ENCODE peak calls at places on chromosomes 13 and 19, in five cellular contexts. One of them, this sample, is unnamed.

GRCh38 chr13:98265669-98266551 is 88.8 kb upstream of the RNF113B start:
- DNase-seq in cardiac muscle cell: no peak
- DNase-seq in pancreas: peak; percentile 66
- DNase-seq in PC-3: no peak
- DNase-seq in IMR-90: peak; percentile 64
- DNase-seq in this sample: no peak

GRCh38 chr19:15296841-15297415 is 35.4 kb downstream of the BRD4 start:
- DNase-seq in pancreas: no peak
- DNase-seq in PC-3: peak; percentile 63
- DNase-seq in IMR-90: no peak
- DNase-seq in cardiac muscle cell: no peak
- DNase-seq in this sample: no peak

GRCh38 chr19:14091086-14091884 is 734 bp upstream of the SAMD1 start:
- DNase-seq in cardiac muscle cell: no peak
- DNase-seq in IMR-90: peak; percentile 64
- DNase-seq in pancreas: peak; percentile 88
- DNase-seq in PC-3: peak; percentile 64
- DNase-seq in this sample: peak; percentile 80

GRCh38 chr13:77584111-77584510 is 48.6 kb downstream of the SCEL start:
- DNase-seq in PC-3: no peak
- DNase-seq in cardiac muscle cell: no peak
- DNase-seq in IMR-90: no peak
- DNase-seq in pancreas: no peak
- DNase-seq in this sample: peak; percentile 94

GRCh38 chr13:40433577-40433976 is 232.9 kb downstream of the FOXO1 start:
- DNase-seq in cardiac muscle cell: no peak
- DNase-seq in PC-3: no peak
- DNase-seq in IMR-90: no peak
- DNase-seq in pancreas: no peak
- DNase-seq in this sample: no peak

GRCh38 chr19:10885241-10886169 is 14.2 kb downstream of the CARM1 start:
- DNase-seq in cardiac muscle cell: no peak
- DNase-seq in pancreas: no peak
- DNase-seq in IMR-90: no peak
- DNase-seq in PC-3: no peak
- DNase-seq in this sample: peak; percentile 63

GRCh38 chr13:19267746-19268145 is 86.1 kb upstream of the TUBA3C start:
- DNase-seq in cardiac muscle cell: no peak
- DNase-seq in pancreas: no peak
- DNase-seq in IMR-90: no peak
- DNase-seq in PC-3: no peak
- DNase-seq in this sample: peak; percentile 89

GRCh38 chr19:6983448-6983847 is 37.8 kb downstream of the MBD3L2B start:
- DNase-seq in pancreas: no peak
- DNase-seq in cardiac muscle cell: no peak
- DNase-seq in IMR-90: no peak
- DNase-seq in PC-3: peak; percentile 25
- DNase-seq in this sample: no peak

DNA sequence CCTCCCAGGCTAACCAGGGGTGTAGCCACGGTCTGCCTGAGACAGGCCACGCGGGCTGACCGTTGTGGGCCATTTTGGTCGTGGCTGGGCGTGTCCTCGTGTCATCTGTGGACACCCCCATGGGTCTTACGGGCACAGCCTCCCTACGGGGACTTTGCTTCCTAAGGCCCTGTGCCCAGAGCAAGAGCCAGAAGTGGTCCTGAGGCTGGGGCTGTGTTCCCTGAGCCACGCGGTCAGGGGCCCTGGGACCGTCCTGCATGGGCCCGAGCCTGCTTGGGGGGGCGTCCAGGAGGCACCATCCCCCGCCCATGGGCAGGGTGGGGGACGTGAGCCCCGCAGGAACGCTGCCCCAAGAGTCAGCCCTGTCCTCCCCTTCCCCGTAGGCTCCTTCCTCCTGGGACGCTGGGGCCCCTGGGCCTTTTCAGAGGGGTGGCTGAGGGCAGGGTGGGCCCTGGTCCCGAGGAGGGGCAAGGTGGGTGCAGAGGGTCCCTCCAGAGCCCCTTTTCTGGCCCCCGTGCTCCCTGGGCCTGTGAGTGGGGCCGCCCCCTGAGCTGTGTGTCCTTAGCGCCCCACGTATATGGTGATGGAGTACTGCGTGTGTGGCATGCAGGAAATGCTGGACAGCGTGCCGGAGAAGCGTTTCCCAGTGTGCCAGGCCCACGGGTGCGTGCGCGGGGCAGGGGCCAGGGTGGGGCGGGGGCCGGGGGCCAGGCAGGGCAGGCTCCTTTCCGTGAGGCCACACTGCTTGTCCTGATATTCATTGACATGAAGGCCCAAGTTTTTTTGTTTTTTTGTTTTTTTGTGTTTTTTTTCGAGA is 13.4 kb downstream of the STK11 start:
- DNase-seq in pancreas: no peak
- DNase-seq in cardiac muscle cell: no peak
- DNase-seq in IMR-90: no peak
- DNase-seq in PC-3: no peak
- DNase-seq in this sample: no peak
- H3K4me1 ChIP-seq in pancreas: peaks cover 18% of the 10 kb centered on the region
- H3K4me1 ChIP-seq in cardiac muscle cell: peaks cover 27% of the 10 kb centered on the region
- H3K4me1 ChIP-seq in IMR-90: peaks cover 15% of the 10 kb centered on the region
- H3K4me1 ChIP-seq in PC-3: peaks cover 25% of the 10 kb centered on the region
- H3K4me1 ChIP-seq in this sample: peaks cover 15% of the 10 kb centered on the region

GRCh38 chr13:107234315-107234714 is 666.4 kb upstream of the ARGLU1 start:
- DNase-seq in cardiac muscle cell: peak; percentile 7
- DNase-seq in pancreas: no peak
- DNase-seq in PC-3: no peak
- DNase-seq in IMR-90: no peak
- DNase-seq in this sample: no peak

GRCh38 chr13:107233541-107233940 is 665.6 kb upstream of the ARGLU1 start:
- DNase-seq in pancreas: no peak
- DNase-seq in IMR-90: no peak
- DNase-seq in cardiac muscle cell: no peak
- DNase-seq in PC-3: no peak
- DNase-seq in this sample: no peak

GRCh38 chr13:107239213-107239612 is 671.3 kb upstream of the ARGLU1 start:
- DNase-seq in IMR-90: no peak
- DNase-seq in PC-3: no peak
- DNase-seq in cardiac muscle cell: no peak
- DNase-seq in pancreas: no peak
- DNase-seq in this sample: no peak

GRCh38 chr13:107242138-107242537 is 674.2 kb upstream of the ARGLU1 start:
- DNase-seq in cardiac muscle cell: no peak
- DNase-seq in PC-3: no peak
- DNase-seq in pancreas: no peak
- DNase-seq in IMR-90: no peak
- DNase-seq in this sample: no peak

GRCh38 chr13:107238262-107238661 is 670.3 kb upstream of the ARGLU1 start:
- DNase-seq in IMR-90: no peak
- DNase-seq in pancreas: no peak
- DNase-seq in cardiac muscle cell: no peak
- DNase-seq in PC-3: no peak
- DNase-seq in this sample: no peak
- TF ChIP-seq CTCF in IMR-90: no peak
- TF ChIP-seq CTCF in pancreas: no peak
- TF ChIP-seq CTCF in cardiac muscle cell: no peak
- TF ChIP-seq CTCF in PC-3: no peak
- TF ChIP-seq CTCF in this sample: no peak

GRCh38 chr13:48068036-48068435 is 26.9 kb downstream of the MED4 start:
- DNase-seq in IMR-90: no peak
- DNase-seq in cardiac muscle cell: no peak
- DNase-seq in pancreas: no peak
- DNase-seq in PC-3: no peak
- DNase-seq in this sample: no peak

GRCh38 chr13:48070942-48071341 is 24.0 kb downstream of the MED4 start:
- DNase-seq in PC-3: no peak
- DNase-seq in pancreas: no peak
- DNase-seq in IMR-90: no peak
- DNase-seq in cardiac muscle cell: no peak
- DNase-seq in this sample: no peak

GRCh38 chr13:48072304-48072703 is 22.6 kb downstream of the MED4 start:
- DNase-seq in PC-3: no peak
- DNase-seq in pancreas: no peak
- DNase-seq in cardiac muscle cell: no peak
- DNase-seq in IMR-90: no peak
- DNase-seq in this sample: peak; percentile 25

GRCh38 chr13:48068952-48069351 is 26.0 kb downstream of the MED4 start:
- DNase-seq in PC-3: no peak
- DNase-seq in IMR-90: no peak
- DNase-seq in cardiac muscle cell: no peak
- DNase-seq in pancreas: no peak
- DNase-seq in this sample: no peak

GRCh38 chr13:48069573-48069972 is 25.3 kb downstream of the MED4 start:
- DNase-seq in cardiac muscle cell: no peak
- DNase-seq in PC-3: no peak
- DNase-seq in IMR-90: no peak
- DNase-seq in pancreas: no peak
- DNase-seq in this sample: no peak
- H3K4me1 ChIP-seq in cardiac muscle cell: no peaks in the 10 kb centered on the region
- H3K4me1 ChIP-seq in PC-3: no peaks in the 10 kb centered on the region
- H3K4me1 ChIP-seq in IMR-90: no peaks in the 10 kb centered on the region
- H3K4me1 ChIP-seq in pancreas: no peaks in the 10 kb centered on the region
- H3K4me1 ChIP-seq in this sample: no peaks in the 10 kb centered on the region

GRCh38 chr13:71979616-71980015 is 112.6 kb upstream of the DACH1 start:
- DNase-seq in pancreas: no peak
- DNase-seq in IMR-90: no peak
- DNase-seq in PC-3: peak; percentile 16
- DNase-seq in cardiac muscle cell: peak; percentile 30
- DNase-seq in this sample: peak; percentile 4
- TF ChIP-seq CTCF in pancreas: no peak
- TF ChIP-seq CTCF in IMR-90: no peak
- TF ChIP-seq CTCF in PC-3: peak; percentile 48
- TF ChIP-seq CTCF in cardiac muscle cell: no peak
- TF ChIP-seq CTCF in this sample: peak; percentile 48

GRCh38 chr13:82566864-82567263 is 1315.4 kb downstream of the SLITRK1 start:
- DNase-seq in cardiac muscle cell: no peak
- DNase-seq in PC-3: no peak
- DNase-seq in pancreas: no peak
- DNase-seq in IMR-90: no peak
- DNase-seq in this sample: no peak
- H3K4me1 ChIP-seq in cardiac muscle cell: peaks cover 12% of the 10 kb centered on the region
- H3K4me1 ChIP-seq in PC-3: no peaks in the 10 kb centered on the region
- H3K4me1 ChIP-seq in pancreas: no peaks in the 10 kb centered on the region
- H3K4me1 ChIP-seq in IMR-90: no peaks in the 10 kb centered on the region
- H3K4me1 ChIP-seq in this sample: no peaks in the 10 kb centered on the region

DNA sequence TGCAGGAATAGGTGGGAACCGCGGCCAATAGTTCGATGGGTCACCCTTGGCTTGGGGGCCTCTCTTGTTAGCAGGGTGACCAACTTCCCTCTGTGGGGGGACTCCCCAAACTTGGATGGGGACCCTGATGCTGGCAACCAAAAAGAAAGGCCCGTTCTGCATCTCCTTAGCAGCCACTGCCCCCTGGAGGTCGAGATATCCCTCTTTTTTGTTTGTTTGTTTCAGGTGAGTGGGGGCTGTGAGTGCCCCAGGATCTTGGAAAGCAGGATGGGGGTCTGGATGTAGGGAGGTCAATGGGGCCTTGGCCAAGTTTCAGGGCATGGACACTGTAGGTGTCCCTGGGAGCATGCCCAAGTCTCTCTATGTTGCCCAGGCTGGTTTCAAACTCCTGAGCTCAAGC is 7.7 kb upstream of the CRTC1 start:
- DNase-seq in IMR-90: no peak
- DNase-seq in PC-3: peak; percentile 13
- DNase-seq in pancreas: no peak
- DNase-seq in cardiac muscle cell: no peak
- DNase-seq in this sample: peak; percentile 33
- TF ChIP-seq CTCF in IMR-90: peak; percentile 52
- TF ChIP-seq CTCF in PC-3: peak; percentile 70
- TF ChIP-seq CTCF in pancreas: no peak
- TF ChIP-seq CTCF in cardiac muscle cell: peak; percentile 57
- TF ChIP-seq CTCF in this sample: peak; percentile 55

DNA sequence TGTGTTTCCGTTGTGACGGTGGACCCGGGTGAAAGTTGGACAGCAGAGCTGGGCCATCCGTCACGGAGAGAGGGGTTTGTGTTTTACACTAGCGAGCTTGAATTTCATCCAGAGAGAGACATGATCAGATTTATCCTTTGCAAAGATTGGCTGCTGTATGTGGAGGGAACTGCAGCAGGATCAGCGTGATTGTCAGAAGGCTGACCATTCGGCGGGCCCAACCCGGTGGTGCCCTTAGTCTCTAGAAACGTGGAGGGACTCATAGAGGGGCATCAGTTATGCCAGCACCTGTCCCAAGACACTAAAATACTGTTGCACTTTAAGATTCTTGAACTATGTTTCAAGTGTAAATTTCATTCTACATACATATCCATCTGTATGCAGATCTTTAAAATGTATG is 6.9 kb downstream of the FAM124A start:
- DNase-seq in pancreas: no peak
- DNase-seq in PC-3: no peak
- DNase-seq in IMR-90: no peak
- DNase-seq in cardiac muscle cell: no peak
- DNase-seq in this sample: no peak
- H3K4me1 ChIP-seq in pancreas: peaks cover 7% of the 10 kb centered on the region
- H3K4me1 ChIP-seq in PC-3: no peaks in the 10 kb centered on the region
- H3K4me1 ChIP-seq in IMR-90: no peaks in the 10 kb centered on the region
- H3K4me1 ChIP-seq in cardiac muscle cell: no peaks in the 10 kb centered on the region
- H3K4me1 ChIP-seq in this sample: peaks cover 14% of the 10 kb centered on the region

GRCh38 chr13:112567161-112567862 is 20.6 kb downstream of the TUBGCP3 start:
- DNase-seq in pancreas: no peak
- DNase-seq in PC-3: no peak
- DNase-seq in cardiac muscle cell: no peak
- DNase-seq in IMR-90: peak; percentile 66
- DNase-seq in this sample: no peak
- TF ChIP-seq CTCF in pancreas: no peak
- TF ChIP-seq CTCF in PC-3: no peak
- TF ChIP-seq CTCF in cardiac muscle cell: no peak
- TF ChIP-seq CTCF in IMR-90: no peak
- TF ChIP-seq CTCF in this sample: no peak

This sample was measured in A673.